ENCODE peak calls at places on chromosomes 5 and 9, in ten cellular contexts. One of them, this sample, is unnamed.

GRCh38 chr9:128921881-128922763 is 1.3 kb downstream of the PHYHD1 start:
- DNase-seq in esophagus muscularis mucosa: no peak
- DNase-seq in thyroid gland: peak; percentile 75
- DNase-seq in WERI-Rb-1: peak; percentile 99
- DNase-seq in hepatocyte: peak; percentile 80
- DNase-seq in A549: no peak
- DNase-seq in Peyer's patch: no peak
- DNase-seq in SK-N-SH: no peak
- DNase-seq in endodermal cell: peak; percentile 92
- DNase-seq in PC-3: no peak
- DNase-seq in this sample: no peak

GRCh38 chr5:32138839-32139493 is 35.2 kb downstream of the GOLPH3 start:
- DNase-seq in thyroid gland: no peak
- DNase-seq in endodermal cell: no peak
- DNase-seq in A549: no peak
- DNase-seq in PC-3: no peak
- DNase-seq in WERI-Rb-1: no peak
- DNase-seq in SK-N-SH: no peak
- DNase-seq in Peyer's patch: no peak
- DNase-seq in hepatocyte: no peak
- DNase-seq in esophagus muscularis mucosa: no peak
- DNase-seq in this sample: no peak

GRCh38 chr9:2853517-2853916 is 9.6 kb upstream of the PUM3 start:
- DNase-seq in SK-N-SH: no peak
- DNase-seq in Peyer's patch: no peak
- DNase-seq in hepatocyte: no peak
- DNase-seq in esophagus muscularis mucosa: no peak
- DNase-seq in WERI-Rb-1: no peak
- DNase-seq in A549: no peak
- DNase-seq in endodermal cell: no peak
- DNase-seq in thyroid gland: no peak
- DNase-seq in PC-3: peak; percentile 48
- DNase-seq in this sample: no peak

GRCh38 chr9:69542048-69542447 is 130.1 kb downstream of the APBA1 start:
- DNase-seq in PC-3: no peak
- DNase-seq in thyroid gland: no peak
- DNase-seq in esophagus muscularis mucosa: no peak
- DNase-seq in endodermal cell: no peak
- DNase-seq in WERI-Rb-1: no peak
- DNase-seq in A549: no peak
- DNase-seq in SK-N-SH: no peak
- DNase-seq in Peyer's patch: no peak
- DNase-seq in hepatocyte: no peak
- DNase-seq in this sample: no peak

GRCh38 chr5:155936520-155937406 is 390.2 kb upstream of the SGCD start:
- DNase-seq in PC-3: no peak
- DNase-seq in esophagus muscularis mucosa: no peak
- DNase-seq in A549: no peak
- DNase-seq in hepatocyte: no peak
- DNase-seq in endodermal cell: no peak
- DNase-seq in Peyer's patch: no peak
- DNase-seq in SK-N-SH: no peak
- DNase-seq in thyroid gland: no peak
- DNase-seq in WERI-Rb-1: no peak
- DNase-seq in this sample: no peak

GRCh38 chr5:138770977-138771376 is 17.8 kb downstream of the CTNNA1 start:
- DNase-seq in Peyer's patch: no peak
- DNase-seq in WERI-Rb-1: no peak
- DNase-seq in endodermal cell: no peak
- DNase-seq in esophagus muscularis mucosa: no peak
- DNase-seq in SK-N-SH: no peak
- DNase-seq in thyroid gland: no peak
- DNase-seq in A549: no peak
- DNase-seq in hepatocyte: no peak
- DNase-seq in PC-3: no peak
- DNase-seq in this sample: no peak

GRCh38 chr5:157857821-157858526 is 971 bp downstream of the CLINT1 start:
- DNase-seq in esophagus muscularis mucosa: peak; percentile 85
- DNase-seq in PC-3: peak; percentile 25
- DNase-seq in endodermal cell: no peak
- DNase-seq in WERI-Rb-1: no peak
- DNase-seq in thyroid gland: no peak
- DNase-seq in hepatocyte: no peak
- DNase-seq in Peyer's patch: no peak
- DNase-seq in A549: no peak
- DNase-seq in SK-N-SH: no peak
- DNase-seq in this sample: peak; percentile 51

GRCh38 chr5:54243483-54244080 is 66.8 kb downstream of the ARL15 start:
- DNase-seq in thyroid gland: peak; percentile 29
- DNase-seq in hepatocyte: peak; percentile 48
- DNase-seq in A549: peak; percentile 52
- DNase-seq in Peyer's patch: no peak
- DNase-seq in PC-3: peak; percentile 48
- DNase-seq in endodermal cell: peak; percentile 66
- DNase-seq in WERI-Rb-1: peak; percentile 30
- DNase-seq in esophagus muscularis mucosa: no peak
- DNase-seq in SK-N-SH: peak; percentile 49
- DNase-seq in this sample: peak; percentile 57

GRCh38 chr9:20962487-20962886 is 69.0 kb downstream of the HACD4 start:
- DNase-seq in esophagus muscularis mucosa: no peak
- DNase-seq in hepatocyte: peak; percentile 17
- DNase-seq in endodermal cell: no peak
- DNase-seq in thyroid gland: no peak
- DNase-seq in Peyer's patch: no peak
- DNase-seq in PC-3: no peak
- DNase-seq in WERI-Rb-1: no peak
- DNase-seq in A549: no peak
- DNase-seq in SK-N-SH: no peak
- DNase-seq in this sample: no peak

GRCh38 chr9:106897223-106897622 is 34.3 kb downstream of the ZNF462 start:
- DNase-seq in A549: peak; percentile 15
- DNase-seq in thyroid gland: no peak
- DNase-seq in hepatocyte: no peak
- DNase-seq in SK-N-SH: no peak
- DNase-seq in Peyer's patch: no peak
- DNase-seq in esophagus muscularis mucosa: no peak
- DNase-seq in WERI-Rb-1: no peak
- DNase-seq in PC-3: no peak
- DNase-seq in endodermal cell: no peak
- DNase-seq in this sample: no peak

GRCh38 chr5:95543017-95543705 is 11.6 kb downstream of the SKIC3 start:
- DNase-seq in SK-N-SH: no peak
- DNase-seq in endodermal cell: no peak
- DNase-seq in PC-3: no peak
- DNase-seq in thyroid gland: no peak
- DNase-seq in hepatocyte: no peak
- DNase-seq in A549: no peak
- DNase-seq in WERI-Rb-1: no peak
- DNase-seq in Peyer's patch: no peak
- DNase-seq in esophagus muscularis mucosa: no peak
- DNase-seq in this sample: no peak
- H3K27ac ChIP-seq in SK-N-SH: no peak overlapping the region
- H3K27ac ChIP-seq in endodermal cell: no peak overlapping the region
- H3K27ac ChIP-seq in PC-3: no peak overlapping the region
- H3K27ac ChIP-seq in thyroid gland: no peak overlapping the region
- H3K27ac ChIP-seq in hepatocyte: no peak overlapping the region
- H3K27ac ChIP-seq in A549: no peak overlapping the region
- H3K27ac ChIP-seq in WERI-Rb-1: no peak overlapping the region
- H3K27ac ChIP-seq in Peyer's patch: peak overlapping the region; percentile 25
- H3K27ac ChIP-seq in esophagus muscularis mucosa: no peak overlapping the region
- H3K27ac ChIP-seq in this sample: no peak overlapping the region

GRCh38 chr5:103223031-103223955 is 35.3 kb upstream of the MACIR start:
- DNase-seq in SK-N-SH: no peak
- DNase-seq in A549: no peak
- DNase-seq in WERI-Rb-1: no peak
- DNase-seq in esophagus muscularis mucosa: no peak
- DNase-seq in hepatocyte: no peak
- DNase-seq in endodermal cell: peak; percentile 69
- DNase-seq in Peyer's patch: no peak
- DNase-seq in thyroid gland: no peak
- DNase-seq in PC-3: no peak
- DNase-seq in this sample: no peak

GRCh38 chr5:103224118-103224893 is 34.3 kb upstream of the MACIR start:
- DNase-seq in WERI-Rb-1: peak; percentile 54
- DNase-seq in endodermal cell: peak; percentile 86
- DNase-seq in esophagus muscularis mucosa: no peak
- DNase-seq in Peyer's patch: peak; percentile 50
- DNase-seq in SK-N-SH: peak; percentile 45
- DNase-seq in hepatocyte: peak; percentile 79
- DNase-seq in A549: peak; percentile 71
- DNase-seq in thyroid gland: peak; percentile 50
- DNase-seq in PC-3: peak; percentile 92
- DNase-seq in this sample: peak; percentile 44

GRCh38 chr5:103228056-103228455 is 30.5 kb upstream of the MACIR start:
- DNase-seq in WERI-Rb-1: no peak
- DNase-seq in esophagus muscularis mucosa: no peak
- DNase-seq in endodermal cell: no peak
- DNase-seq in Peyer's patch: no peak
- DNase-seq in thyroid gland: no peak
- DNase-seq in SK-N-SH: no peak
- DNase-seq in PC-3: no peak
- DNase-seq in hepatocyte: no peak
- DNase-seq in A549: no peak
- DNase-seq in this sample: no peak

GRCh38 chr5:103228588-103228987 is 30.0 kb upstream of the MACIR start:
- DNase-seq in thyroid gland: no peak
- DNase-seq in SK-N-SH: no peak
- DNase-seq in hepatocyte: no peak
- DNase-seq in WERI-Rb-1: no peak
- DNase-seq in endodermal cell: no peak
- DNase-seq in Peyer's patch: no peak
- DNase-seq in PC-3: no peak
- DNase-seq in esophagus muscularis mucosa: no peak
- DNase-seq in A549: no peak
- DNase-seq in this sample: no peak

DNA sequence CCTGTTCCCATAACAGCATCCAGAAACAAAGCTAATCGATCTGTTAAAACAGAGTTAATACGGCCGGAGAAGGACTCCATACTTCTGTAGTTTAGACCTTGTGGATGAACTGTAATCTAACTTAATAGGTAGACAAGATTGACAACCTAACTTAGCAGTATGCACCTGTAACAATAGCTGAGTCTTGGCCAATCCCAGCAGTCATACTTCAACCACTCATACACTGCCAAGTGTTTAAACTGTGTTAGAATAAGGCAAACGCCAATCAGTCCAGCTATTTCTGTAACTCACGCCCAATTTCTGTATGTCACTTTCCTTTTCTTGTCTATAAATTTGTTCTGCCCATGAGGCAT is 33.7 kb upstream of the MACIR start:
- DNase-seq in WERI-Rb-1: no peak
- DNase-seq in PC-3: peak; percentile 87
- DNase-seq in A549: no peak
- DNase-seq in Peyer's patch: no peak
- DNase-seq in endodermal cell: no peak
- DNase-seq in esophagus muscularis mucosa: no peak
- DNase-seq in thyroid gland: no peak
- DNase-seq in SK-N-SH: no peak
- DNase-seq in hepatocyte: no peak
- DNase-seq in this sample: no peak
- TF ChIP-seq CTCF in WERI-Rb-1: no peak
- TF ChIP-seq CTCF in PC-3: no peak
- TF ChIP-seq CTCF in A549: no peak
- TF ChIP-seq CTCF in Peyer's patch: no peak
- TF ChIP-seq CTCF in endodermal cell: no peak
- TF ChIP-seq CTCF in esophagus muscularis mucosa: no peak
- TF ChIP-seq CTCF in thyroid gland: no peak
- TF ChIP-seq CTCF in SK-N-SH: no peak
- TF ChIP-seq CTCF in hepatocyte: no peak
- TF ChIP-seq CTCF in this sample: peak; percentile 32

DNA sequence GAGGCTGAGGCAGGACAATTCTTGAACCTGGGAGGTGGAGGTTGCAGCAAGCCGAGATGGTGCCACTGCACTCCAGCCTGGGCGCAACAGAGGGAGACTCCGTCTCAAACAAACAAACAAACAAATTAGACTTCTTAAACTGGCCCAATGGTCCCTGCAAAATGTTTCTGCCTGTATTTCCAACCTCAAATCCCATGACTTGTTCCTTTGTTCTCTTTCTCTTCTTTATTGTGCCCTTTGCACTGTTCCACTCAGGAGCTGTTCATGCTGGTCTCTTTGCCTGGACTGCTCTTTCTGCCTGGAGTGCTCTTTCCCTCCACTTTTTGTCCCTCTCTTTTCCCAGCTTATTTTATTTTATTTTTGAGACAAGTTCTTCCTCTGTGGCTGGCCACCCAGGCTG is 4.1 kb downstream of the RABEPK start:
- DNase-seq in PC-3: no peak
- DNase-seq in thyroid gland: no peak
- DNase-seq in SK-N-SH: no peak
- DNase-seq in hepatocyte: no peak
- DNase-seq in Peyer's patch: no peak
- DNase-seq in A549: no peak
- DNase-seq in WERI-Rb-1: no peak
- DNase-seq in esophagus muscularis mucosa: no peak
- DNase-seq in endodermal cell: no peak
- DNase-seq in this sample: no peak
- H3K27ac ChIP-seq in PC-3: no peak overlapping the region
- H3K27ac ChIP-seq in thyroid gland: no peak overlapping the region
- H3K27ac ChIP-seq in SK-N-SH: no peak overlapping the region
- H3K27ac ChIP-seq in hepatocyte: no peak overlapping the region
- H3K27ac ChIP-seq in Peyer's patch: no peak overlapping the region
- H3K27ac ChIP-seq in A549: no peak overlapping the region
- H3K27ac ChIP-seq in WERI-Rb-1: no peak overlapping the region
- H3K27ac ChIP-seq in esophagus muscularis mucosa: no peak overlapping the region
- H3K27ac ChIP-seq in endodermal cell: no peak overlapping the region
- H3K27ac ChIP-seq in this sample: peak overlapping the region; percentile 9

GRCh38 chr9:83959061-83959460 is 21.0 kb downstream of the HNRNPK start:
- DNase-seq in PC-3: peak; percentile 71
- DNase-seq in SK-N-SH: no peak
- DNase-seq in esophagus muscularis mucosa: no peak
- DNase-seq in endodermal cell: no peak
- DNase-seq in Peyer's patch: no peak
- DNase-seq in WERI-Rb-1: no peak
- DNase-seq in hepatocyte: peak; percentile 34
- DNase-seq in thyroid gland: peak; percentile 89
- DNase-seq in A549: peak; percentile 50
- DNase-seq in this sample: no peak

GRCh38 chr9:83956288-83957028 is 23.6 kb downstream of the HNRNPK start:
- DNase-seq in thyroid gland: peak; percentile 79
- DNase-seq in A549: peak; percentile 82
- DNase-seq in hepatocyte: no peak
- DNase-seq in SK-N-SH: peak; percentile 88
- DNase-seq in Peyer's patch: peak; percentile 95
- DNase-seq in esophagus muscularis mucosa: peak; percentile 92
- DNase-seq in endodermal cell: peak; percentile 59
- DNase-seq in WERI-Rb-1: peak; percentile 82
- DNase-seq in PC-3: peak; percentile 61
- DNase-seq in this sample: peak; percentile 76

GRCh38 chr9:83955985-83956287 is 24.1 kb downstream of the HNRNPK start:
- DNase-seq in A549: peak; percentile 42
- DNase-seq in endodermal cell: no peak
- DNase-seq in thyroid gland: no peak
- DNase-seq in SK-N-SH: no peak
- DNase-seq in WERI-Rb-1: peak; percentile 21
- DNase-seq in hepatocyte: no peak
- DNase-seq in PC-3: no peak
- DNase-seq in esophagus muscularis mucosa: no peak
- DNase-seq in Peyer's patch: no peak
- DNase-seq in this sample: no peak

GRCh38 chr9:83960991-83961390 is 19.0 kb downstream of the HNRNPK start:
- DNase-seq in hepatocyte: no peak
- DNase-seq in PC-3: no peak
- DNase-seq in WERI-Rb-1: no peak
- DNase-seq in A549: no peak
- DNase-seq in esophagus muscularis mucosa: no peak
- DNase-seq in SK-N-SH: no peak
- DNase-seq in endodermal cell: no peak
- DNase-seq in Peyer's patch: no peak
- DNase-seq in thyroid gland: no peak
- DNase-seq in this sample: no peak

GRCh38 chr9:83957029-83957513 is 22.9 kb downstream of the HNRNPK start:
- DNase-seq in A549: no peak
- DNase-seq in PC-3: no peak
- DNase-seq in thyroid gland: no peak
- DNase-seq in WERI-Rb-1: no peak
- DNase-seq in esophagus muscularis mucosa: no peak
- DNase-seq in SK-N-SH: no peak
- DNase-seq in Peyer's patch: no peak
- DNase-seq in hepatocyte: no peak
- DNase-seq in endodermal cell: no peak
- DNase-seq in this sample: no peak
- TF ChIP-seq CTCF in A549: no peak
- TF ChIP-seq CTCF in PC-3: no peak
- TF ChIP-seq CTCF in thyroid gland: no peak
- TF ChIP-seq CTCF in WERI-Rb-1: no peak
- TF ChIP-seq CTCF in esophagus muscularis mucosa: no peak
- TF ChIP-seq CTCF in SK-N-SH: no peak
- TF ChIP-seq CTCF in Peyer's patch: no peak
- TF ChIP-seq CTCF in hepatocyte: no peak
- TF ChIP-seq CTCF in endodermal cell: no peak
- TF ChIP-seq CTCF in this sample: no peak